ENCODE peak calls at places on chromosome 1, in four cellular contexts. F is tibial nerve, I is H1, R is stomach. U is an unnamed sample.

GRCh38 chr1:119827010-119827409 is 15.8 kb upstream of the REG4 start:
- DNase-seq in I (peak), R (no peak), F (no peak), U (no peak)

GRCh38 chr1:53350853-53351767 is 23.2 kb upstream of the LRP8 start:
- DNase-seq in I (peak), F (no peak), R (peak), U (no peak)

GRCh38 chr1:117092594-117092993 is 29.0 kb downstream of the TRIM45 start:
- DNase-seq in I (no peak), F (no peak), R (no peak), U (no peak)

GRCh38 chr1:3472088-3472850 is 17.8 kb downstream of the ARHGEF16 start:
- DNase-seq in R (no peak), F (no peak), I (no peak), U (no peak)

GRCh38 chr1:22031214-22031962 is 21.1 kb upstream of the CDC42 start:
- DNase-seq in F (no peak), I (no peak), R (peak), U (no peak)

GRCh38 chr1:108114026-108114599 is 86.0 kb downstream of the SLC25A24 start:
- DNase-seq in R (no peak), I (no peak), F (no peak), U (no peak)

GRCh38 chr1:2101531-2101930 is 51.3 kb downstream of the PRKCZ start:
- DNase-seq in F (no peak), R (no peak), I (no peak), U (no peak)

GRCh38 chr1:44146536-44147361 is 5.3 kb upstream of the KLF18 start:
- DNase-seq in R (no peak), I (peak), F (no peak), U (no peak)

GRCh38 chr1:90591970-90592356 is 125.1 kb downstream of the BARHL2 start:
- DNase-seq in R (no peak), F (no peak), I (peak), U (no peak)

GRCh38 chr1:84361796-84362195 is 36.5 kb upstream of the DNASE2B start:
- DNase-seq in I (no peak), F (no peak), R (no peak), U (no peak)

GRCh38 chr1:21668232-21669032 is 725 bp downstream of the RAP1GAP start:
- DNase-seq in R (peak), I (no peak), F (no peak), U (no peak)

GRCh38 chr1:26784023-26784871 is 3.5 kb upstream of the PIGV start:
- DNase-seq in F (peak), R (peak), I (no peak), U (no peak)

GRCh38 chr1:221620437-221621384 is 121.2 kb downstream of the DUSP10 start:
- DNase-seq in F (no peak), R (no peak), I (no peak), U (no peak)

GRCh38 chr1:236576004-236576403 is 28.3 kb downstream of the HEATR1 start:
- DNase-seq in R (no peak), F (no peak), I (no peak), U (no peak)

GRCh38 chr1:32142446-32143301 is 34.8 kb downstream of the KPNA6 start:
- DNase-seq in I (no peak), F (peak), R (peak), U (no peak)

GRCh38 chr1:116115476-116115875 is 4.3 kb downstream of the MAB21L3 start:
- DNase-seq in F (no peak), I (no peak), R (no peak), U (no peak)

GRCh38 chr1:93613895-93614294 is 67.7 kb downstream of the BCAR3 start:
- DNase-seq in R (peak), I (no peak), F (peak), U (no peak)
- TF ChIP-seq POLR2A in R (no peak), I (no peak), F (no peak), U (no peak)

DNA sequence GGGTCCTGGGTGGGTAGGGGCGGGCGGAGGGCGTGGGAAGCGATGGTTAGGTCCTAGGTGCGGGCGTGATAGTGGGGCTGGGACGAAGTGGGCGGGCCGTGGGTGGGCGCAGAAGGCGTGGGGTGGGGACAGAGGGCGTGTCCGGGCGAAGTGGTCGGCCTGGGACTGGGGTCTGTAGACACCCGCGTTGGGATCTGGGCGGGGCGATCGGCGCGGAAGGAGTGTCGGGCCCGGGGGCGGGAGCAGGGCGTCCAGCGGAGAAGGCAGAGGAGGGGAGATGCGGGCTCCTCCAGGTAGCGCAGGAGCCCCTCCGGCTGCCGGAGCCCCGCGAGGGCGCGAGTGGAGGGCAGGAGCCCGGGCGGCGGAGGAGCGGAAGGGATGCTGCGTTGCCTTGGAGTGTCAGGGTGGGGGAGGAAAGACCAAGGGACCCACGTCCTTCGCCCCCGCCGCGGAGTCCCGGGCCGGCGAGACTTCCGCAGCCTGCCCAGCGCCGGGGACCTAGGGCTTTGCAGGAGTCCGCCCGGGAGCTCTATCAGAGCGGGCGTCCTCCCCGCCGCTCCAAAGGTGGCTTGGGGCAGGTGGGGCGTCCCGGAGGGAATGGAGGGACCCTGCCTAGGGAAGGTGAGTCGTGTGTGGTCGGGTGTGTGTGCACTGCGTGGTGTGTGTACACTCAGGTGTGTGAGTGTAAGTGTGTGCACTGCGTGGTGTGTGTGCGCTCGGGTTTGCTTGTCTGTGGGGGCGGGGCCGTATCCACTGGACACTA is 27.0 kb upstream of the PRSS38 start:
- DNase-seq in R (peak), I (peak), F (no peak), U (peak)
- TF ChIP-seq POLR2A in R (no peak), I (peak), F (no peak), U (peak)

GRCh38 chr1:109619405-109619654 is at the start of gene GNAT2:
- DNase-seq in I (no peak), F (no peak), R (no peak), U (no peak)

GRCh38 chr1:109618614-109619404 is 607 bp downstream of the GNAT2 start:
- DNase-seq in F (no peak), I (no peak), R (no peak), U (no peak)

GRCh38 chr1:109617291-109617801 is 2.1 kb downstream of the GNAT2 start:
- DNase-seq in R (no peak), F (no peak), I (no peak), U (no peak)

GRCh38 chr1:109613396-109614147 is 5.8 kb downstream of the GNAT2 start:
- DNase-seq in I (no peak), R (no peak), F (no peak), U (no peak)

GRCh38 chr1:109615879-109616278 is 3.5 kb downstream of the GNAT2 start:
- DNase-seq in R (no peak), F (no peak), I (no peak), U (no peak)
- TF ChIP-seq POLR2A in R (no peak), F (no peak), I (no peak), U (no peak)

GRCh38 chr1:155196103-155196892 is 11.4 kb downstream of the THBS3 start:
- DNase-seq in I (peak), R (no peak), F (no peak), U (no peak)

GRCh38 chr1:155195201-155196102 is 12.2 kb downstream of the THBS3 start:
- DNase-seq in R (no peak), I (peak), F (no peak), U (no peak)

GRCh38 chr1:155192346-155193274 is 15.1 kb downstream of the THBS3 start:
- DNase-seq in I (peak), R (peak), F (no peak), U (no peak)

GRCh38 chr1:155191904-155192303 is 15.8 kb downstream of the THBS3 start:
- DNase-seq in R (no peak), I (no peak), F (no peak), U (no peak)

DNA sequence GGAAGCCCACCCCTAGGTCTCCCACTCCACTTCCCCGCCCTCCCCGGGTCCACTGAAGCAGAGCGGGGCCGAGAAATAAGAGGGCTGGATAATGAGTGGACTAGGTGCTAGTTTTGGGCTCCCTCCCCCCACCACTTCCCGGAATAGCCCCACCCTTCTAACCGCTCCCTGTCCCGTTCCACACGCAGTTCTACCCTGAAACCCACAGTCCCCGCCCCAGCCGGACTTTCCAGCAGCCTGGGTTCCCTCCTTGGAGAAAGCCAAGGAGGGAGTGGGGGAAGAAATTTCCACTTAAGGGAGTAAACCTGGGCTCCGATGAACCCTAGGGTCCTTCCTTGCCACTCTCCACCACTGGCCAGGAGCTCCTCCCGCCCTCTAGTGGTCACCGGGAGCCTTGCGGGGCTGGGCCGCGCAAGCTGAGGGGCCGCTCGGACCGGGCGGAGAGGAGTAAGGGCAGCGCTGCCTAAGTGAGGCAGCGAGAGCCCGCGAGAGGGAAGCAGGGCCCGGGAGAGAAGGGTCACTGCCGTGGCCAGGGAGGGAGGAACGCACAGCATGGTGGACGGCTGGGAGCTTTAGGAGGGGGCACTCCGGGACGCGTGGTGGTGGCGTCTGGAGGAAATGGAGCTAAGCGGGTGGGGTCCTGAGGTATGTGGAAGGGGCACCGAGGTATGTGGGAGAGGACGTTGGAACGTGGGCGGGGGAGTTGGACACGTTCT is 14.3 kb downstream of the THBS3 start:
- DNase-seq in R (peak), I (peak), F (peak), U (no peak)
- TF ChIP-seq POLR2A in R (no peak), I (no peak), F (peak), U (no peak)

U was measured in vagina.